ENCODE peak calls at places on chromosomes 16 and 17, in four cellular contexts. P is WTC11, U is HepG2, F is K562. N is an unnamed sample.

GRCh38 chr17:28997811-28998210 is 8.0 kb downstream of the SEZ6 start:
- DNase-seq in P (no peak), U (no peak), F (no peak), N (no peak)

GRCh38 chr17:81701288-81702071 is 1.7 kb upstream of the MRPL12 start:
- DNase-seq in P (no peak), U (no peak), F (peak; percentile 37), N (no peak)

GRCh38 chr16:86946981-86947380 is 368.6 kb downstream of the FOXL1 start:
- DNase-seq in P (no peak), U (no peak), F (no peak), N (no peak)

GRCh38 chr17:73320601-73321264 is 8.9 kb upstream of the CDC42EP4 start:
- DNase-seq in P (no peak), U (no peak), F (no peak), N (no peak)

GRCh38 chr16:81241706-81242105 is 3.2 kb downstream of the BCO1 start:
- DNase-seq in P (no peak), U (no peak), F (no peak), N (no peak)

GRCh38 chr16:964696-965395 is 5.9 kb downstream of the LMF1 start:
- DNase-seq in P (no peak), U (no peak), F (no peak), N (no peak)

GRCh38 chr16:86991679-86992078 is 325.5 kb downstream of the C16orf95 start:
- DNase-seq in P (no peak), U (no peak), F (no peak), N (no peak)

GRCh38 chr16:14366974-14367707 is 262.9 kb downstream of the PARN start:
- DNase-seq in P (no peak), U (no peak), F (no peak), N (no peak)

GRCh38 chr17:27762527-27763305 is 37.6 kb downstream of the NOS2 start:
- DNase-seq in P (peak; percentile 59), U (no peak), F (no peak), N (no peak)

GRCh38 chr17:70158180-70158579 is 11.2 kb upstream of the KCNJ2 start:
- DNase-seq in P (no peak), U (no peak), F (no peak), N (no peak)

GRCh38 chr17:37405955-37406634 is 541 bp downstream of the ACACA start:
- DNase-seq in P (no peak), U (no peak), F (no peak), N (no peak)

GRCh38 chr17:79019631-79020584 is 4.1 kb upstream of the C1QTNF1 start:
- DNase-seq in P (no peak), U (peak; percentile 79), F (peak; percentile 48), N (no peak)

GRCh38 chr17:40313660-40314556 is 4.9 kb downstream of the RARA start:
- DNase-seq in P (peak; percentile 5), U (no peak), F (no peak), N (no peak)

GRCh38 chr17:28733346-28733745 is 4.8 kb downstream of the NEK8 start:
- DNase-seq in P (no peak), U (no peak), F (no peak), N (no peak)

GRCh38 chr16:75095204-75095621 is 21.4 kb downstream of the LDHD start:
- DNase-seq in P (no peak), U (no peak), F (no peak), N (no peak)

GRCh38 chr16:48539485-48540221 is 70.3 kb downstream of the N4BP1 start:
- DNase-seq in P (no peak), U (no peak), F (no peak), N (no peak)

GRCh38 chr16:71479420-71479819 is 9.7 kb downstream of the ZNF19 start:
- DNase-seq in P (peak; percentile 35), U (peak; percentile 55), F (peak; percentile 29), N (peak; percentile 58)

GRCh38 chr17:63356275-63356905 is 89.7 kb downstream of the CYB561 start:
- DNase-seq in P (no peak), U (no peak), F (no peak), N (peak; percentile 32)

GRCh38 chr17:68089881-68090280 is 54.3 kb downstream of the KPNA2 start:
- DNase-seq in P (no peak), U (peak; percentile 80), F (no peak), N (no peak)

GRCh38 chr17:36918260-36918691 is 19.0 kb upstream of the LHX1 start:
- DNase-seq in P (no peak), U (no peak), F (peak; percentile 21), N (no peak)

GRCh38 chr16:82699711-82700495 is 73.1 kb downstream of the CDH13 start:
- DNase-seq in P (no peak), U (no peak), F (no peak), N (no peak)

GRCh38 chr17:28328325-28328724 is 6.9 kb downstream of the IFT20 start:
- DNase-seq in P (no peak), U (no peak), F (no peak), N (no peak)

GRCh38 chr16:87956169-87956770 is 5.0 kb downstream of the BANP start:
- DNase-seq in P (no peak), U (no peak), F (peak; percentile 38), N (no peak)

GRCh38 chr16:85923153-85924021 is 24.4 kb downstream of the IRF8 start:
- DNase-seq in P (no peak), U (no peak), F (no peak), N (no peak)

GRCh38 chr17:59074494-59074893 is 32.2 kb downstream of the TRIM37 start:
- DNase-seq in P (no peak), U (no peak), F (no peak), N (no peak)

GRCh38 chr17:51046527-51047384 is 73.9 kb downstream of the SPAG9 start:
- DNase-seq in P (peak; percentile 74), U (peak; percentile 13), F (peak; percentile 18), N (peak; percentile 66)

GRCh38 chr16:84143081-84143480 is 1.9 kb downstream of the HSDL1 start:
- DNase-seq in P (no peak), U (no peak), F (no peak), N (no peak)

DNA sequence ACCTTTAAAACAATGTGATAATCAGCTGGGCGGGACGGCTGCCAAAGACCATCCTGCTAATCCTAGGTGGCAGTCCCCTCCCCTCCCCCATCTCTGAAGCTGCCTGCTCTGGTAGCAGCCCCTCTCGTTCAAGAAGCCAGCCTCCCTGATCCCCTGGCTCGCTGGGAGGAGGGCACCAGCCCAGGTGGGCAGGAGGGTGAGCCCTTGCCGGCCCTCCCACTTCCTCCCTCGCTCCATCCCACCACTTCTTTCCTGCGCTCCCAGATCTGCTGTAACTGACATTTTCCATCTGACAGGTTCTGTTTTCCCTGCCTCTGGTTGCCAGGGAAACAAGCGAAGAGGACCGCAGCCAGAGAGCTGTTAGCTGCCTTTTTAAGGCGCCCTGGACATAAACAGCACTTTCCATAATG is 155.7 kb upstream of the TNRC6C start:
- DNase-seq in P (no peak), U (no peak), F (no peak), N (no peak)
- TF ChIP-seq ELF4 in P (no peak), U (no peak), F (no peak), N (no peak)

DNA sequence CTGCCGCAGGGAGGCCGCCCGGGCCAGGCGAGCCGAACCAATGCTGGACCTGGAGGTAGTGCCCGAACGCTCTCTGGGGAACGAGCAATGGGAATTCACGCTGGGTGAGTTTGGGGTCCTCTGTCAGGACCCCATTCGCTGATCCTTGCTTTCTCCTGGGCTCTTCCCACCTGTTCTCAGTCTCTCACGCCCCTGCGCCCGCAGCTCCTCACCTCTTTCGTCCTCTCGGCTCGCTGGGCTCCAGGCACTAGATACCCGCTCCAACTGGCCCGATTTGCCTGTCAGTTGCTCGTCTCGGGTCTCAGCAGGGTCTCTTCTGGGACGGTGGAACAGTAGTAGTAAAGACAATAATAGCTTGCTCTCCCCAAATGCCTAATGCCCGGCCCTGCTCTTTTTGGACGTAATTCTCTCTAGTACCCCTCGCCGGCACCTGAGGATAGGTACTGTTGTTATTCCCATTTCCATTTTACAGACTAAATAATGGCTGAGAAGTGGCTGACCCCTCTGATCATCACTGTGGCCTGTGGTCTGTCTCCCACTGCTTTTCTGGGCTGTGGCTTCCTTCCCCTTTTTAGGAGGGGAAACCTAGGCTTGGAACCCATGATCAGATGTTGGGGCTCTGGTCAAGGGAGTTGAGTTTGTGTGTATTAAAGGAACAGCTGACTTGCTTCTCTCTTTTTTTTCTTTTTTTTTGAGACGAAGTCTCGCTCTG is 551 bp downstream of the PHAF1 start:
- DNase-seq in P (peak; percentile 28), U (no peak), F (no peak), N (no peak)
- TF ChIP-seq ELF4 in P (no peak), U (peak; percentile 34), F (no peak), N (no peak)

DNA sequence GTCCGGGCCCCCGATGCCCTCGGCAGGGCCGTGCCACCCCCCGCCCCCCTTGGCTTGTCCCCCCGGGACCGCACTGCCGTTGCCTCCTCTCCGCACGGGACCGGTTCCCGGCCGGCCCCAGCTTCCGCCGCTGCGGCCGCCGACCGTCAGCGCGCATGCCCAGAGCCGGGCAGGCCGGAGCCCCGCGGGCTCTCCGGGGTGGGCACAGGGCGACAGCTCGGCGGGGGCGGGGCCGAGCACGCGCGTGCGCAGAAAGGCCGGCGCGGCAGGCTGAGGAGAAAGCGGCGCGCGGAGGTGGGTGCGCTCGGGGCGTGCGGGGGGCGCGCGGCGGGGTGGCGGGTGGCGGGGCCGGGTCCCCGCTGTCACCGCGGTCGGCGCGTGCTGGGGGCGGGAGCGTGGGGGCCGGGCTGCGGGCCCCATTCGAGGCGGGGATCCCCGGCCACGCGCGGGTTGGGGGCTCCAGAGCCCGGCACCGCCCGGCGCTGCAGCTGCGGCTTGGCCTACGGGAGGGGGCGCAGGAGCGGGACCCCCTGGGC is at the start of gene TBC1D24:
- DNase-seq in P (peak; percentile 85), U (peak; percentile 67), F (peak; percentile 96), N (peak; percentile 99)
- TF ChIP-seq ELF4 in P (no peak), U (no peak), F (no peak), N (no peak)

GRCh38 chr17:76189247-76189646 is 48.2 kb upstream of the FOXJ1 start:
- DNase-seq in P (no peak), U (no peak), F (no peak), N (no peak)

GRCh38 chr17:76188213-76189060 is 47.4 kb upstream of the FOXJ1 start:
- DNase-seq in P (no peak), U (no peak), F (no peak), N (no peak)

GRCh38 chr17:76193616-76194015 is 46.7 kb downstream of the RNF157 start:
- DNase-seq in P (no peak), U (no peak), F (peak; percentile 53), N (peak; percentile 40)

GRCh38 chr17:76189741-76190140 is 48.7 kb upstream of the FOXJ1 start:
- DNase-seq in P (peak; percentile 19), U (no peak), F (no peak), N (no peak)

DNA sequence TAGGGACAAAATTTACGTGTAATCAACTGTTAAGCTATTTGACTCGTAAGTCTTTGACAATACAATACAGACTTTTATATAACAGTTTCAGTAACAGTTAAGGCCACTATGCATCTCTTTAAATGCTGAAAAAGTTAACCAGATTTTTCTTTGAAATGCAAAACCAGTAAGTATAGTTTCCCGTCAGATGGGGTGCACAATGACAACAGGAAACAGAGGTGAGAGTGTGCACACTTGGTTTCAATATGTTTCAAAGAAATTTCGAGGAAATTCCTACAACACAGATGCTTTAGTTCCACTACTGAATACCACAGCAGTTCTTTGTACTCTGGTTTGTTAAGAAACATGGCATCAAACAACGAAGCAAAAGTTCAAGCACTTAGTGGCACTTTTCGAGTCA is 48.4 kb downstream of the RNF157 start:
- DNase-seq in P (no peak), U (no peak), F (no peak), N (no peak)
- TF ChIP-seq ELF4 in P (no peak), U (no peak), F (no peak), N (no peak)